ENCODE peak calls at places on chromosomes 11 and 22, in ten cellular contexts. C is HL-60, M is suprapubic skin, I is BJ, R is pancreas, Q is GM06990, B is right atrium auricular region, H is cardiac muscle cell, O is body of pancreas, Y is left ventricle myocardium inferior. N is an unnamed sample.

GRCh38 chr11:100403817-100404216 is 283.3 kb upstream of the ARHGAP42 start:
- DNase-seq in I (peak), Q (no peak), M (no peak), H (peak), O (no peak), B (no peak), R (no peak), C (no peak), Y (no peak), N (no peak)

GRCh38 chr11:47778878-47779483 is 11.8 kb upstream of the FNBP4 start:
- DNase-seq in Y (no peak), R (no peak), M (no peak), I (no peak), Q (no peak), O (no peak), H (no peak), C (no peak), B (no peak), N (no peak)

GRCh38 chr11:76666408-76666807 is 4.1 kb downstream of the LRRC32 start:
- DNase-seq in O (peak), H (peak), I (no peak), R (no peak), M (peak), Y (peak), Q (peak), C (no peak), B (no peak), N (peak)

GRCh38 chr11:2975594-2975993 is 16.5 kb downstream of the NAP1L4 start:
- DNase-seq in M (no peak), Y (no peak), R (no peak), I (no peak), H (peak), O (no peak), Q (no peak), C (no peak), B (no peak), N (peak)

GRCh38 chr11:107040447-107041444 is 22.5 kb upstream of the GUCY1A2 start:
- DNase-seq in M (no peak), H (peak), C (peak), Q (peak), I (peak), B (no peak), R (no peak), O (no peak), Y (no peak), N (peak)

GRCh38 chr11:77821349-77821851 is 456 bp downstream of the AAMDC start:
- DNase-seq in Q (peak), R (peak), M (no peak), B (no peak), I (no peak), H (peak), O (peak), Y (peak), C (no peak), N (peak)

GRCh38 chr11:77106321-77106720 is 3.7 kb downstream of the OMP start:
- DNase-seq in Y (no peak), Q (no peak), O (peak), C (no peak), M (no peak), H (no peak), R (peak), I (no peak), B (no peak), N (no peak)

GRCh38 chr11:206002-206384 is 1.2 kb downstream of the BET1L start:
- DNase-seq in C (no peak), M (peak), I (no peak), O (no peak), R (no peak), Y (no peak), B (no peak), Q (no peak), H (no peak), N (peak)

GRCh38 chr11:69209038-69209350 is 53.3 kb downstream of the SMIM38 start:
- DNase-seq in R (no peak), O (peak), C (no peak), Q (no peak), B (no peak), I (no peak), M (peak), H (no peak), Y (no peak), N (no peak)

GRCh38 chr11:2423157-2424025 is 20.9 kb downstream of the TRPM5 start:
- DNase-seq in M (no peak), Q (no peak), R (no peak), B (no peak), Y (no peak), O (no peak), I (no peak), C (no peak), H (no peak), N (no peak)

GRCh38 chr22:44037519-44038370 is 13.6 kb downstream of the PARVB start:
- DNase-seq in M (no peak), Y (no peak), H (peak), R (no peak), B (peak), O (no peak), I (peak), Q (no peak), C (no peak), N (no peak)

GRCh38 chr22:42696331-42696967 is 24.2 kb downstream of the A4GALT start:
- DNase-seq in Y (no peak), B (no peak), Q (no peak), O (no peak), H (no peak), I (no peak), R (no peak), M (no peak), C (no peak), N (no peak)

GRCh38 chr11:134923441-134923840 is 511.4 kb upstream of the B3GAT1 start:
- DNase-seq in H (no peak), I (no peak), Y (no peak), O (no peak), R (no peak), C (no peak), B (no peak), Q (no peak), M (no peak), N (no peak)

GRCh38 chr11:3164138-3164539 is 971 bp downstream of the OSBPL5 start:
- DNase-seq in B (no peak), Q (no peak), H (no peak), Y (peak), C (no peak), O (peak), I (no peak), R (no peak), M (no peak), N (no peak)

GRCh38 chr22:49190816-49191505 is 636.7 kb downstream of the BRD1 start:
- DNase-seq in H (no peak), O (no peak), Q (no peak), B (no peak), Y (no peak), R (no peak), C (no peak), M (no peak), I (no peak), N (no peak)

GRCh38 chr11:12090761-12091261 is 19.6 kb upstream of the MICAL2 start:
- DNase-seq in Y (no peak), O (peak), C (no peak), H (no peak), B (no peak), R (no peak), I (no peak), M (no peak), Q (no peak), N (no peak)

GRCh38 chr22:17851754-17852153 is 77.5 kb upstream of the BID start:
- DNase-seq in Q (no peak), O (no peak), C (no peak), I (no peak), B (peak), H (no peak), M (no peak), R (no peak), Y (peak), N (no peak)

GRCh38 chr22:46770726-46771125 is 8.3 kb downstream of the TBC1D22A start:
- DNase-seq in M (no peak), Y (no peak), B (peak), Q (no peak), R (no peak), C (no peak), I (no peak), H (no peak), O (no peak), N (peak)

GRCh38 chr11:77036398-77036797 is 2.2 kb downstream of the B3GNT6 start:
- DNase-seq in I (no peak), M (no peak), C (no peak), R (no peak), B (no peak), Q (no peak), H (no peak), Y (no peak), O (no peak), N (no peak)

GRCh38 chr11:44309483-44310197 is at the start of gene ALX4:
- DNase-seq in O (no peak), I (peak), Y (peak), B (no peak), Q (no peak), R (no peak), C (peak), H (peak), M (no peak), N (no peak)

GRCh38 chr22:25484916-25485315 is 79.6 kb upstream of the GRK3 start:
- DNase-seq in C (no peak), M (no peak), O (no peak), H (no peak), Y (no peak), I (no peak), Q (no peak), B (no peak), R (no peak), N (no peak)

GRCh38 chr11:20154381-20154780 is 5.9 kb downstream of the DBX1 start:
- DNase-seq in B (no peak), H (no peak), R (no peak), Y (no peak), O (no peak), C (no peak), M (no peak), I (no peak), Q (no peak), N (no peak)

GRCh38 chr11:1078191-1078601 is 3.5 kb downstream of the MUC2 start:
- DNase-seq in C (no peak), I (no peak), O (peak), M (no peak), R (peak), H (no peak), B (no peak), Q (no peak), Y (no peak), N (no peak)

GRCh38 chr22:33811686-33812085 is 108.6 kb downstream of the LARGE1 start:
- DNase-seq in R (no peak), Q (no peak), I (peak), M (peak), Y (peak), H (peak), C (no peak), O (peak), B (peak), N (no peak)

GRCh38 chr11:94740975-94741707 is 27.0 kb upstream of the AMOTL1 start:
- DNase-seq in M (no peak), H (peak), I (no peak), O (peak), B (no peak), Q (no peak), C (no peak), Y (no peak), R (peak), N (peak)

GRCh38 chr11:70569996-70570692 is 171.8 kb downstream of the CTTN start:
- DNase-seq in R (no peak), Q (no peak), M (no peak), Y (no peak), I (no peak), O (no peak), H (no peak), B (no peak), C (no peak), N (no peak)

GRCh38 chr11:107898270-107898669 is 30.0 kb upstream of the RAB39A start:
- DNase-seq in M (no peak), B (no peak), Y (no peak), I (no peak), Q (no peak), C (no peak), R (no peak), H (peak), O (no peak), N (peak)

GRCh38 chr11:36391062-36391461 is 95.0 kb downstream of the PRR5L start:
- DNase-seq in I (no peak), H (no peak), B (no peak), M (no peak), O (no peak), R (no peak), Q (no peak), Y (no peak), C (no peak), N (no peak)

GRCh38 chr11:130001491-130002351 is 914 bp downstream of the PRDM10 start:
- DNase-seq in R (peak), C (peak), O (no peak), I (no peak), Q (peak), B (no peak), Y (peak), H (peak), M (peak), N (peak)

GRCh38 chr11:75841739-75842138 is 26.7 kb downstream of the UVRAG start:
- DNase-seq in O (no peak), Q (no peak), B (no peak), Y (no peak), H (no peak), I (no peak), M (no peak), C (no peak), R (no peak), N (no peak)

GRCh38 chr11:14784230-14784629 is 107.8 kb downstream of the CYP2R1 start:
- DNase-seq in M (no peak), Y (no peak), C (no peak), B (no peak), Q (no peak), O (no peak), I (no peak), R (no peak), H (no peak), N (no peak)

GRCh38 chr11:6755303-6755952 is 16.3 kb downstream of the OR2AG2 start:
- DNase-seq in Q (no peak), H (peak), I (no peak), B (no peak), C (no peak), M (no peak), Y (no peak), O (peak), R (no peak), N (peak)

GRCh38 chr11:96234866-96235441 is 108.0 kb downstream of the MAML2 start:
- DNase-seq in O (no peak), R (no peak), B (no peak), I (no peak), H (no peak), Y (no peak), M (no peak), C (no peak), Q (no peak), N (no peak)

GRCh38 chr11:2534131-2534956 is 89.5 kb downstream of the KCNQ1 start:
- DNase-seq in C (peak), H (no peak), Q (no peak), Y (peak), R (peak), I (no peak), B (no peak), M (peak), O (peak), N (no peak)

GRCh38 chr11:59218893-59219292 is 6.2 kb upstream of the MPEG1 start:
- DNase-seq in B (no peak), Q (no peak), Y (no peak), M (no peak), O (no peak), R (no peak), H (no peak), C (no peak), I (no peak), N (no peak)

GRCh38 chr11:116703421-116703820 is 69.4 kb downstream of the BUD13 start:
- DNase-seq in Q (no peak), M (no peak), B (no peak), H (peak), Y (no peak), R (no peak), O (no peak), I (no peak), C (no peak), N (no peak)

GRCh38 chr11:23988381-23989006 is 508.4 kb upstream of the LUZP2 start:
- DNase-seq in H (peak), I (no peak), M (no peak), Y (no peak), O (no peak), B (no peak), R (no peak), Q (no peak), C (no peak), N (no peak)

DNA sequence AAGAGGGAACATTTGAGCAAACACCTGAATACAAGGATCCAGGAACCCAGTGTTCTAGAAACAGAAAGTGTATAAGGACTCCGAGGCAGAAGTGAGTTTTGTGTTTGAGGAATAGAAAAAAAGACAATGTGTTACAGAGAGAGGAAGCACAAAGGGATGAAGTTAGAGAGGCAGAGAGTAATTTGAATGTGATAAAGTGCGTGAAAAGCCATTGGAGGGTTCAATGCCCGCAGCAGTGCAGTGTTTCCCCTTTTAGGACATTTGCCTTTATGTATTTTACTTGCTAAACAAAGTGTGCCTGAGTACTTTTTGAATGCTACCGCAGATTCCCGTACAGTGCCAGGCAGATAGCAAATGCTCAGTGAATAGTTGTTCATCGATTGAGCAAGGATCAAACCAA is 508.5 kb downstream of the RAB38 start:
- DNase-seq in Q (no peak), C (no peak), Y (no peak), I (no peak), O (no peak), R (no peak), B (no peak), H (no peak), M (no peak), N (no peak)
- TF ChIP-seq CTCF in Q (no peak), C (no peak), Y (no peak), I (no peak), O (no peak), R (no peak), B (no peak), H (no peak), M (no peak), N (no peak)

DNA sequence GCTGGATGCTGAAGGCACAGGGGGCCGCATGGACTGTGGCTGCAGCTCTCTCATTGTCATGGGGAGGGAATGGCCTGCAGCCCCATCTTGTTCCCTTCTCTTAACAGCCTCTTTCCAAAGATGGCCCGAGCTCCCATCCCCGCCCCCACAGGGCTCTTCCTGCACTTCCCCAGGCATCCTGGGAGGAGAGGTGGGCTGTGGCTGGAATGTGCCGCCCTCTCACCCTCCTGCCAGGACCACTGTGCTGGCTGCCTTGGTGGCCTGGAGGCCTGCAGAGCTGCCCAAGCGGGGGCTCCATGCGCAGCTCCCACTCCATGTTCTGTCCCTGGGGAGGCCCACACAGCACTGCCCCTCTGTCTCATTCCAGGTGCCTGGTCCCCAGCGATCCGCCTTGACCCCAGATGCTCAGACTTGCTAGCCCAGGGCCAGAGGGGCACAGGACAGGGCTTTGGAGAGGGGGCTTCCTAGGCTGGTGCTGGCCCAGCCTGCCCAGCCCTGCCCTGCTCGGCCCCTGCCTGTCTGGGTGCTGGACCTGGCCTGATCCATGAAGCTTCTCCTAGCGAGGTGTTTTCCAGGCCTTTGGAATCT is 56.6 kb downstream of the RTN4R start:
- DNase-seq in O (no peak), Q (no peak), Y (no peak), C (no peak), R (no peak), M (no peak), H (no peak), B (no peak), I (no peak), N (no peak)
- H3K4me3 ChIP-seq in O (no peak), Q (no peak), Y (peak), C (no peak), R (no peak), M (no peak), H (no peak), B (no peak), I (no peak), N (no peak)

DNA sequence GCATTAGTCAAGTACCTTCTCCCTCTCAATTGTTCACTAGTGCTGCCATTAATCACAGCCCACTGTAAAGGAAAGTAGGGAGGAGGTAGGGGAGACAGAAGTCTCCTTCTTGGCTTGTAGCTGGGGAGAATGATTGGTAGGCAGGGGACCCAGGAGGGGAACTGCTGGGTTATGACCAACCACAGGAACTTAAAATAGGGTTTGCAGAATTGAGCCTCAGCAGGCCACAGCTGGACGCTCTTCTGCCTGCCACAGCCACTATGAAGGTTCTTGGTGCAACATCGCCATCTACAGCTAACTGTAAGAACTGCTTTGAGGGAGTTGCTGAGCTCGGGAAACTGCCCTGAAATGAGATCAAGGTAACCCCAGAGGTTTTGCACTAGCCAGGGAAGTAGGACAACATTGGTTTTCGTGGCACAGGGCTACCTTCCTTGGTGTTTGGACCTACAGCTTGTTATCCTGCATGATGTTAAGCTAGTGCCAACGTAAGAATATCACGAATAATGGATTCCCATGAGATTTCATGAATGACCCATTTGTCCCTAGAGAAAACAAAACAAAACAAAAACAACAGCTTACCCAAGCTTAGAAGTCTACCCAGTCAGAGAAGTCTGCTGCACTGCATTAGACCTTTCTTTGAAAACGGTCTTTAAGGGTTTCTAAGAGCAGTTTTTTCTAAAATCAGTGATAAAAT is 787.1 kb upstream of the API5 start:
- DNase-seq in R (peak), C (peak), H (peak), M (no peak), B (peak), I (peak), Q (no peak), Y (peak), O (peak), N (peak)
- TF ChIP-seq CTCF in R (peak), C (peak), H (peak), M (peak), B (peak), I (peak), Q (peak), Y (peak), O (peak), N (peak)

DNA sequence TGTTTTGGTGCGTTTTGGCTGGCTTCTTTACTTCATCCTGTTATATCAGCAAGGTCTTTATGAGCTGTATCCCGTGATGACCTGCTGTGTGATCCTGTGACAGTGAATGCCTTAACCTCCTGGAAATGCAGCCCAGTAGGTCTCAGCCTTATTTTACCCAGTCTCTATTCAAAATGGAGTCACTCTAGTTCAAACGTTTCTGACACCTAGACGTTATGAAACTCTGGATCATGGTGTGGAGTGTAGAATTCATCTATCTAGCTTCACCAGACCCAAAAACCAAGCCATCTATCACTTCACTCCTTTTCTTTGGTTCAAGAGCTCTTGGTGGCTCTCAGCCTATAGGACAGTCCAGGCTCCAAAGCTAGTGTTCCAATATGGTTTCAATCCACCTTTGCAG is 28.2 kb upstream of the ZDHHC13 start:
- DNase-seq in C (no peak), M (no peak), O (no peak), I (no peak), Y (no peak), Q (no peak), H (no peak), R (no peak), B (no peak), N (no peak)
- H3K4me3 ChIP-seq in C (no peak), M (no peak), O (no peak), I (no peak), Y (no peak), Q (no peak), H (no peak), R (no peak), B (no peak), N (no peak)

DNA sequence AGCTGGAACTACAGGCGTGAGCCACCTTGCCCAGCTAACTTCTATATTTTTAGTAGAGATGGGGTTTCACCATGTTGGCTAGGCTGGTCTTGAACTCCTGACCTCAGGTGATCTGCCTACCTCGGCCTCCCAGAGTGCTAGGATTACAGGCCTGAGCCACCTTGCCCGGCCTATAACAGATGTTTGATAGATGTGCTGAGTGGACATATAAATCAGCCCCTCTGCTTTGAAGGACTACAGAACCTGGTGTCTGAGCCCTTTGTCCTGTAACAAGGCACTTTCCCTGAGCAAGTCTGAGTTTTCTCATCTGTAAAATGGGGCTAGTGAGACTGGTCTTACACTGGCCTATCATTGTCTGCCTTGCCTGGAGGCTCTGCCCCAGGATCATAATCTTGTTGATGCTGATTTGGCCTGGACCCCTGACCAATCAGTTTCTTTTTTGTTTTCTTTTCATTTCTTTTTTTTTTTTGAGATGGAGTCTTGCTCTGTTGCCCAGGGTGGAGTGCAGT is 7.0 kb downstream of the RIN1 start:
- DNase-seq in R (no peak), O (no peak), B (no peak), Q (no peak), M (no peak), I (no peak), C (no peak), Y (no peak), H (no peak), N (no peak)
- TF ChIP-seq CTCF in R (no peak), O (no peak), B (no peak), Q (no peak), M (no peak), I (no peak), C (no peak), Y (no peak), H (no peak), N (no peak)